ENCODE peak calls at places on chromosomes 2 and 18, in five cellular contexts. K is IMR-90, M is mesenchymal stem cell, X is mesendoderm, Z is H9. F is an unnamed sample.
A peak's percentile ranks its signal among the peaks of the same experiment; 100 is the strongest.

GRCh38 chr2:189411860-189412259 is 29.4 kb upstream of the WDR75 start:
- DNase-seq in K (peak; percentile 96), M (peak; percentile 97), X (no peak), Z (no peak), F (no peak)

GRCh38 chr2:32647180-32647651 is 19.4 kb downstream of the TTC27 start:
- DNase-seq in K (peak; percentile 93), X (no peak), M (peak; percentile 62), Z (no peak), F (no peak)

GRCh38 chr18:40072761-40073160 is 1882.3 kb upstream of the PIK3C3 start:
- DNase-seq in K (no peak), X (no peak), Z (no peak), M (no peak), F (peak; percentile 24)

GRCh38 chr2:113219889-113220641 is 46.3 kb downstream of the PSD4 start:
- DNase-seq in Z (peak; percentile 48), M (peak; percentile 17), X (peak; percentile 49), K (peak; percentile 45), F (no peak)

GRCh38 chr2:112830469-112830868 is 6.1 kb downstream of the IL1B start:
- DNase-seq in M (no peak), X (no peak), Z (no peak), K (no peak), F (no peak)

GRCh38 chr2:103875111-103875510 is 978.8 kb upstream of the POU3F3 start:
- DNase-seq in K (no peak), X (peak; percentile 39), M (no peak), Z (no peak), F (no peak)

GRCh38 chr2:229124126-229124525 is 147.0 kb downstream of the PID1 start:
- DNase-seq in K (no peak), M (peak; percentile 9), X (no peak), Z (no peak), F (no peak)

GRCh38 chr2:19505199-19506136 is 147.0 kb upstream of the OSR1 start:
- DNase-seq in Z (no peak), K (no peak), M (peak; percentile 33), X (no peak), F (no peak)

GRCh38 chr2:26563686-26564085 is 77.5 kb downstream of the CIB4 start:
- DNase-seq in M (no peak), X (no peak), K (no peak), Z (no peak), F (no peak)

GRCh38 chr2:237862528-237862895 is 3.1 kb downstream of the RAMP1 start:
- DNase-seq in M (no peak), K (no peak), Z (no peak), X (no peak), F (no peak)

GRCh38 chr2:18824317-18824716 is 234.9 kb upstream of the NT5C1B start:
- DNase-seq in Z (no peak), X (no peak), M (no peak), K (no peak), F (no peak)

GRCh38 chr2:3628800-3629199 is 29.2 kb upstream of the ALLC start:
- DNase-seq in X (peak; percentile 66), Z (peak; percentile 82), K (no peak), M (no peak), F (no peak)

GRCh38 chr18:35559867-35560266 is 21.7 kb upstream of the GALNT1 start:
- DNase-seq in M (no peak), K (no peak), Z (no peak), X (no peak), F (no peak)

GRCh38 chr18:52617931-52618330 is 277.9 kb downstream of the DCC start:
- DNase-seq in K (peak; percentile 51), X (no peak), Z (no peak), M (no peak), F (no peak)

GRCh38 chr2:157874278-157874825 is 1.8 kb downstream of the ACVR1 start:
- DNase-seq in K (no peak), X (no peak), Z (no peak), M (peak; percentile 27), F (no peak)

GRCh38 chr2:145987797-145988196 is 1467.9 kb upstream of the ZEB2 start:
- DNase-seq in K (no peak), X (no peak), M (no peak), Z (no peak), F (no peak)

GRCh38 chr2:134682726-134683125 is 36.1 kb downstream of the TMEM163 start:
- DNase-seq in Z (no peak), M (no peak), K (no peak), X (no peak), F (no peak)

GRCh38 chr2:28640263-28640907 is 111.2 kb upstream of the PPP1CB start:
- DNase-seq in X (no peak), K (no peak), M (no peak), Z (no peak), F (no peak)

GRCh38 chr2:1461507-1462390 is 48.5 kb downstream of the TPO start:
- DNase-seq in K (no peak), Z (no peak), X (no peak), M (no peak), F (no peak)

GRCh38 chr18:53991202-53991601 is 233.3 kb downstream of the MBD2 start:
- DNase-seq in K (no peak), Z (no peak), M (peak; percentile 33), X (peak; percentile 57), F (no peak)

GRCh38 chr2:47034973-47035609 is 119.5 kb upstream of the MCFD2 start:
- DNase-seq in M (peak; percentile 52), Z (no peak), X (peak; percentile 90), K (no peak), F (peak; percentile 49)

GRCh38 chr18:25941556-25941955 is 148.9 kb downstream of the SS18 start:
- DNase-seq in Z (no peak), M (no peak), K (peak; percentile 2), X (no peak), F (no peak)

GRCh38 chr18:36284671-36285295 is 12.7 kb upstream of the FHOD3 start:
- DNase-seq in Z (peak; percentile 46), M (peak; percentile 69), K (peak; percentile 74), X (peak; percentile 76), F (peak; percentile 73)

GRCh38 chr2:152730591-152731333 is 12.3 kb downstream of the ARL6IP6 start:
- DNase-seq in Z (no peak), K (no peak), M (peak; percentile 38), X (no peak), F (no peak)

GRCh38 chr2:240792658-240793312 is 27.2 kb downstream of the KIF1A start:
- DNase-seq in M (no peak), X (no peak), K (no peak), Z (no peak), F (no peak)

GRCh38 chr18:68355637-68356036 is 359.3 kb downstream of the TMX3 start:
- DNase-seq in Z (no peak), M (no peak), X (no peak), K (no peak), F (no peak)

GRCh38 chr2:36486546-36487044 is 111.4 kb downstream of the FEZ2 start:
- DNase-seq in X (peak; percentile 46), M (peak; percentile 72), Z (no peak), K (peak; percentile 82), F (no peak)

GRCh38 chr18:46271488-46271887 is 167.3 kb downstream of the HAUS1 start:
- DNase-seq in K (no peak), X (no peak), M (no peak), Z (no peak), F (no peak)

GRCh38 chr2:3130889-3131635 is 246.6 kb downstream of the EIPR1 start:
- DNase-seq in X (peak; percentile 11), K (no peak), Z (no peak), M (peak; percentile 1), F (peak; percentile 27)

GRCh38 chr2:232632229-232632903 is 1.0 kb upstream of the EFHD1 start:
- DNase-seq in X (peak; percentile 19), M (peak; percentile 29), Z (no peak), K (no peak), F (no peak)

GRCh38 chr2:232633413-232634318 is at the start of gene EFHD1:
- DNase-seq in X (peak; percentile 90), Z (peak; percentile 87), K (peak; percentile 34), M (peak; percentile 65), F (peak; percentile 80)

GRCh38 chr2:232634319-232635150 is 1.1 kb downstream of the EFHD1 start:
- DNase-seq in K (no peak), Z (peak; percentile 49), M (peak; percentile 14), X (peak; percentile 66), F (no peak)

GRCh38 chr2:232635820-232636219 is 2.4 kb downstream of the EFHD1 start:
- DNase-seq in K (no peak), Z (no peak), X (no peak), M (no peak), F (no peak)

GRCh38 chr2:232632904-232633412 is 446 bp upstream of the EFHD1 start:
- DNase-seq in K (no peak), M (peak; percentile 16), Z (no peak), X (peak; percentile 35), F (no peak)
- H2BK15ac ChIP-seq in K (no peak overlapping the region), M (no peak overlapping the region), Z (no peak overlapping the region), X (no peak overlapping the region), F (peak overlapping the region; percentile 96)

GRCh38 chr2:98507461-98507860 is 62.8 kb downstream of the INPP4A start:
- DNase-seq in K (no peak), M (no peak), Z (no peak), X (no peak), F (no peak)

GRCh38 chr2:98505991-98506664 is 61.5 kb downstream of the INPP4A start:
- DNase-seq in Z (no peak), M (no peak), X (no peak), K (no peak), F (no peak)

GRCh38 chr2:98508690-98509054 is 64.0 kb downstream of the INPP4A start:
- DNase-seq in Z (no peak), X (no peak), M (peak; percentile 62), K (peak; percentile 73), F (no peak)

GRCh38 chr2:98509542-98510321 is 65.1 kb downstream of the INPP4A start:
- DNase-seq in Z (no peak), K (no peak), M (no peak), X (no peak), F (no peak)

GRCh38 chr2:98507940-98508689 is 63.5 kb downstream of the INPP4A start:
- DNase-seq in Z (no peak), X (no peak), K (no peak), M (no peak), F (no peak)
- H2BK15ac ChIP-seq in Z (no peak overlapping the region), X (no peak overlapping the region), K (no peak overlapping the region), M (no peak overlapping the region), F (no peak overlapping the region)

DNA sequence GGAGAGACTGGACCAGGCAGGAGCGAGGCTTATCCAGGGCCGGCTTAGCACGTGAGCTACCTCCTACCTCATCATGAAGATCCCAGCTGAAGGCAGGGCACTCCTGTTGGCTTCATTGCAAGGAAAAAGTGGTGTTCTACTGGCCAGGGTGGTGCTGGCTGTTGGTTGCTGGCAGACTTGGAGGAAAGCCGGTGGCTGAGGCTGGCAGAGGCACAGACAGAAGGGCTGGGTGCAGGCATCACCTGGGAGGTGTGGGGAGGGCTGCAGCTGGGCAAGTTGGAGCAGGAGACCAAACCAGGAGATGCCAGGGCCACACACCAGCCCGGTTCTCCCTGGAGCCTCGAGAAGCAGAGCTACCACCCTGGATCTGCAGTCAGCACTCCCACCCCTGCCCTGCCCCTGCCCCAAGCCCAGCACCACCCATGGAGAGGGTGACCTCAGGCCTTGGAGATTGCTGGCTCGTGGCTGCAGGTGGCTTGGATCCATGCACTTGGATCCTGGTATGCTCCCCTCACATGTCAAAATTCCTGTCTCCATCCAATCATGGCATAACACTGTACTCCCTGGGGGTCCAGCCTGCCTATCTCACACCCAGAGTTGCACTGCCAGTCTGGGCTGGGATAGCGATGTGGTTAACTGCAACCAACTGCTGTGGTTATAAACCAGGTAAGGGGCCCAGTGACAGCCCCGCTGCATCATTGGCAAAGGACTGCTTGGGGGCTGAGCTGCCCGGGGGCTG is 49.7 kb downstream of the GLI2 start:
- DNase-seq in X (no peak), Z (no peak), M (no peak), K (no peak), F (no peak)
- H2BK15ac ChIP-seq in X (no peak overlapping the region), Z (no peak overlapping the region), M (no peak overlapping the region), K (no peak overlapping the region), F (no peak overlapping the region)

GRCh38 chr18:78962098-78962497 is 17.5 kb upstream of the SALL3 start:
- DNase-seq in K (no peak), M (no peak), Z (no peak), X (no peak), F (no peak)
- H2BK15ac ChIP-seq in K (no peak overlapping the region), M (no peak overlapping the region), Z (no peak overlapping the region), X (no peak overlapping the region), F (no peak overlapping the region)

F was measured in neuronal stem cell.